ENCODE peak calls at places on chromosomes 13 and 19, in six cellular contexts. X is uterus, H is NCI-H345, M is NCI-H748 treated with DMSO at 0.1 percent for 48 hours, N is kidney epithelial cell, L is GM20000. Y is an unnamed sample.

GRCh38 chr19:27765397-27765796 is 1447.6 kb downstream of the UQCRFS1 start:
- DNase-seq in H (no peak), M (no peak), N (no peak), L (no peak), X (no peak), Y (no peak)

GRCh38 chr19:38617764-38618589 is at the start of gene MAP4K1:
- DNase-seq in N (no peak), L (peak; percentile 85), H (peak; percentile 85), X (peak; percentile 28), M (peak; percentile 28), Y (peak; percentile 78)

GRCh38 chr19:41376241-41376997 is at the start of gene TMEM91:
- DNase-seq in L (no peak), N (no peak), M (peak; percentile 26), H (peak; percentile 4), X (peak; percentile 60), Y (peak; percentile 65)

GRCh38 chr13:23963184-23963931 is 66.1 kb upstream of the C1QTNF9B start:
- DNase-seq in L (no peak), H (no peak), M (no peak), N (no peak), X (no peak), Y (no peak)

GRCh38 chr19:7605490-7606222 is 10.0 kb downstream of the CAMSAP3 start:
- DNase-seq in H (peak; percentile 25), N (no peak), L (no peak), M (no peak), X (no peak), Y (no peak)

GRCh38 chr19:46659151-46660007 is 1.6 kb downstream of the DACT3 start:
- DNase-seq in H (no peak), M (no peak), X (peak; percentile 64), N (no peak), L (no peak), Y (no peak)

GRCh38 chr13:112714772-112715569 is 25.1 kb downstream of the ATP11A start:
- DNase-seq in L (no peak), H (no peak), M (no peak), N (no peak), X (no peak), Y (peak; percentile 39)

GRCh38 chr19:48415395-48415794 is 21.9 kb downstream of the GRIN2D start:
- DNase-seq in N (no peak), X (no peak), H (peak; percentile 62), M (no peak), L (peak; percentile 74), Y (peak; percentile 78)

GRCh38 chr19:12649941-12650340 is 16.6 kb downstream of the MAN2B1 start:
- DNase-seq in N (no peak), M (no peak), L (no peak), X (no peak), H (no peak), Y (no peak)

GRCh38 chr13:113083022-113083373 is 22.6 kb upstream of the F7 start:
- DNase-seq in N (no peak), L (no peak), H (no peak), M (no peak), X (no peak), Y (peak; percentile 21)